ENCODE peak calls at places on chromosomes 6 and 20, in ten cellular contexts. P, R, E, N, D, X, F, B, O and T are unnamed samples.
A peak's percentile ranks its signal among the peaks of the same experiment; 100 is the strongest.

GRCh38 chr6:84081222-84081621 is 47.6 kb downstream of the MRAP2 start:
- DNase-seq in P (no peak), R (no peak), E (no peak), N (no peak), D (no peak), X (no peak), F (no peak), B (no peak), O (no peak), T (no peak)

GRCh38 chr20:50194831-50195523 is 4.3 kb downstream of the CEBPB start:
- DNase-seq in P (no peak), R (no peak), E (no peak), N (no peak), D (peak; percentile 74), X (no peak), F (no peak), B (no peak), O (no peak), T (no peak)

GRCh38 chr6:22447191-22447590 is 122.2 kb upstream of the HDGFL1 start:
- DNase-seq in P (no peak), R (no peak), E (no peak), N (no peak), D (no peak), X (no peak), F (no peak), B (no peak), O (no peak), T (no peak)

GRCh38 chr6:27111743-27112142 is 135.8 kb upstream of the PRSS16 start:
- DNase-seq in P (no peak), R (no peak), E (no peak), N (no peak), D (no peak), X (no peak), F (no peak), B (no peak), O (no peak), T (no peak)

GRCh38 chr6:7566031-7566556 is 23.9 kb upstream of the SNRNP48 start:
- DNase-seq in P (no peak), R (no peak), E (no peak), N (no peak), D (peak; percentile 65), X (no peak), F (no peak), B (no peak), O (no peak), T (no peak)

GRCh38 chr6:147099974-147100373 is 104.2 kb upstream of the STXBP5 start:
- DNase-seq in P (no peak), R (no peak), E (peak; percentile 93), N (peak; percentile 61), D (peak; percentile 77), X (no peak), F (no peak), B (peak; percentile 70), O (no peak), T (no peak)

GRCh38 chr20:53395188-53395923 is 198.3 kb downstream of the ZNF217 start:
- DNase-seq in P (no peak), R (no peak), E (no peak), N (no peak), D (no peak), X (no peak), F (no peak), B (no peak), O (no peak), T (no peak)

GRCh38 chr6:129748212-129748900 is 38.4 kb upstream of the ARHGAP18 start:
- DNase-seq in P (peak; percentile 86), R (no peak), E (peak; percentile 86), N (no peak), D (peak; percentile 76), X (no peak), F (peak; percentile 80), B (peak; percentile 50), O (no peak), T (no peak)

GRCh38 chr6:133969285-133969946 is 16.4 kb downstream of the TBPL1 start:
- DNase-seq in P (no peak), R (no peak), E (no peak), N (no peak), D (no peak), X (no peak), F (no peak), B (no peak), O (no peak), T (no peak)

GRCh38 chr20:15658295-15658694 is 915.0 kb downstream of the KIF16B start:
- DNase-seq in P (no peak), R (no peak), E (no peak), N (no peak), D (no peak), X (no peak), F (no peak), B (no peak), O (no peak), T (peak; percentile 14)